ENCODE peak calls at places on chromosomes 13 and 19, in four cellular contexts. N is body of pancreas; J is tibial artery; L is CD8-positive, alpha-beta T cell. F is an unnamed sample. For H3K4me1, the result is how much of the 10 kb centered on the place peaks cover.

GRCh38 chr13:34357435-34358232 is 539.7 kb downstream of the RFC3 start:
- DNase-seq in N (peak), J (peak), L (no peak), F (no peak)

GRCh38 chr13:102325321-102325720 is 76.5 kb downstream of the FGF14 start:
- DNase-seq in N (no peak), J (no peak), L (no peak), F (no peak)

GRCh38 chr19:29467824-29468401 is 57.9 kb upstream of the VSTM2B start:
- DNase-seq in N (no peak), J (no peak), L (peak), F (no peak)

GRCh38 chr13:46721054-46721453 is 75.9 kb downstream of the ESD start:
- DNase-seq in N (peak), J (peak), L (peak), F (peak)

GRCh38 chr19:11749751-11750150 is 11.0 kb upstream of the ZNF823 start:
- DNase-seq in N (no peak), J (no peak), L (no peak), F (no peak)

GRCh38 chr13:73608731-73609485 is 525.3 kb downstream of the KLF12 start:
- DNase-seq in N (no peak), J (no peak), L (no peak), F (no peak)

GRCh38 chr13:87331178-87331577 is 340.0 kb upstream of the SLITRK5 start:
- DNase-seq in N (no peak), J (no peak), L (no peak), F (no peak)

GRCh38 chr13:67772807-67773453 is 542.8 kb upstream of the PCDH9 start:
- DNase-seq in N (no peak), J (no peak), L (no peak), F (no peak)

GRCh38 chr13:48908381-48909087 is 67.2 kb upstream of the FNDC3A start:
- DNase-seq in N (no peak), J (no peak), L (no peak), F (no peak)

GRCh38 chr19:47049307-47049700 is 880 bp upstream of the TMEM160 start:
- DNase-seq in N (no peak), J (no peak), L (no peak), F (no peak)

GRCh38 chr19:29810504-29810871 is 1.3 kb upstream of the CCNE1 start:
- DNase-seq in N (peak), J (no peak), L (no peak), F (peak)

GRCh38 chr19:48997972-48998371 is 4.3 kb downstream of the RUVBL2 start:
- DNase-seq in N (peak), J (no peak), L (peak), F (no peak)

GRCh38 chr13:19818223-19818842 is 35.6 kb upstream of the PSPC1 start:
- DNase-seq in N (peak), J (no peak), L (peak), F (no peak)

DNA sequence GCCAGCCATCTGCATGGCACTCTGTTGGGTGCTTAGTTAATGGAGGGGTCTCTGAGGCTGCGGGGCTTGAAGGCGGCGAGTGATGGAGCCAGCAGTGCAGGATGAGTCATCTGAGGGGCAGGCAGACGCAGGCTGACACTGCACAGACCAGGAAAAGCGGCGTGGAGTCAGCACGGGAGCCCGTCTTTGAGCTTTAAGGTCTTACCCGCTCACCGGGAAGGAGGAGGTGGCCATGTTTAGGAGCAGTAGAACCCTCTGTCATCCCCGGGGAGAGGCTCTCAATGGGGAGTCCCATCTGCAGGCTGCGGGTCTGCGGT is 13.1 kb downstream of the NAXD start:
- DNase-seq in N (peak), J (no peak), L (no peak), F (no peak)
- H3K4me1 ChIP-seq in N (under half), J (under half), L (under half), F (under half)

GRCh38 chr19:43412441-43412840 is 2.2 kb upstream of the TEX101 start:
- DNase-seq in N (no peak), J (no peak), L (no peak), F (no peak)

GRCh38 chr19:43406297-43406696 is 8.4 kb upstream of the TEX101 start:
- DNase-seq in N (no peak), J (no peak), L (no peak), F (no peak)

GRCh38 chr19:43409415-43409814 is 5.3 kb upstream of the TEX101 start:
- DNase-seq in N (no peak), J (no peak), L (no peak), F (no peak)

GRCh38 chr19:43407416-43408005 is 7.2 kb upstream of the TEX101 start:
- DNase-seq in N (no peak), J (no peak), L (no peak), F (no peak)

DNA sequence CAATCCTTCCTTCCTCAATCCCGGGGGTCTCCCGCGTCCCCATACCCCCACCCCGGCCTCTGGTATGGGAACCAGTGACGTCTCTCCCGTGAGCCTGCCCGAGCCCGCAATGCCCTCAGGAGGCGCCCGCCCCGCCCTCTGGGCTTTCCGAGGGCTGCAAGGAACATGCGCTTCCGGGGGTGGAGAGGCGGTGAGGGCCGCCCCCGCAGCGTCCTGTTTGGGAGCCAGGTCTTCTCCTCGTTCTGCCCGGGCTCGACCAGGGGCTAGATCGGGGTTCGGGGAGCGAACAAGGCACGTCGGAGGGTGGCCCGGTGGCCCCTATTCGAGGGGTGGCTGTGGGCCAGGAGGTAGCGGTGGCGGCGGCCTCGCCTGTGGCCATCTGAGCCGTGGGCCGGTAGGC is 6.6 kb upstream of the TEX101 start:
- DNase-seq in N (no peak), J (no peak), L (no peak), F (no peak)
- H3K4me3 ChIP-seq in N (no peak), J (no peak), L (no peak), F (no peak)

DNA sequence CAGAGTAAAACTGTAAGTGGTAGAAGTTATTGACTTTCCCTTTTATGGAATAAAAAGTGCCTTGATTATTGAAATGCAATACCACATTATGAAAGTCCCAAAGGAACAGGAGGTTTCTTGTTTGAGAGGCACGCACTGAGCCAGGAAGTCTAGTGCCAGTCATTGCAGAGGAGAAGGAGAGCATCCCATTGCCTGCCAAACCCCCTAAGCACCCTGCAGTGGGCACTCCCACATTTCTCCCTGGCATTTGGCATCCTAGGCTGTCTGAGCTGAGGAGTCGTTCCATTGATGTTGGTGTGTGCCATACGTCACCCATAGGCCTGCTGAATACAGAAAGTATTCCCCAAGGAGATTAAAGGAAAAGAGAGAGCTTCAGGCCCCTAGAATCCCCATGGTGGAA is 85.7 kb upstream of the MBNL2 start:
- DNase-seq in N (no peak), J (no peak), L (no peak), F (no peak)
- H3K4me1 ChIP-seq in N (under half), J (under half), L (under half), F (under half)

DNA sequence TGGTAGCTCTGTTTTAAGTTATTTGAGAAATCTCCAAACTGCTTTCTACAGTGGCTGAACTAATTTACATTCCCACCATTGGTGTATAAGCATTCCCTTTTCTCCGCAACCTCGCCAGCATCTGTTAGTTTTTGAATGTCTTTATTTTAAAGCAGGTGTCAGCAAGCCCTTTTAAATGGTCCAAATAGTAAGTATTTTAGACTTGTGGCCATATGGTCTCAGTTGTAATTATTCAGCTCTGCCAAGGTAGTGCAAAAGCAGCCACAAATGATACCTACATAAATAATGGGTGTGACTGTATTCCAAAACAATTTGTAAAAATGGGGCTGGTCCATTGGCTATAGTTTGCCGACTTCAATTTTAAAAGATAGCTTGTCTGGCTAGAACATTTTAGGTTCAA is 58.7 kb upstream of the TMTC4 start:
- DNase-seq in N (no peak), J (no peak), L (no peak), F (no peak)
- H3K4me3 ChIP-seq in N (no peak), J (no peak), L (no peak), F (no peak)

GRCh38 chr19:13002389-13002898 is 7.2 kb downstream of the NFIX start:
- DNase-seq in N (peak), J (no peak), L (no peak), F (no peak)
- H3K4me1 ChIP-seq in N (under half), J (half or more), L (under half), F (under half)